ENCODE peak calls at places on chromosome X, in six cellular contexts. E is IMR-90; Z is Daoy; M is MCF 10A; W is LoVo; T is stimulated activated CD4-positive, alpha-beta T cell treated with anti-CD3 and anti-CD28 coated beads, Interleukin-2, amount 100 ng/mL, for 48 hours. Y is an unnamed sample.
A peak's percentile ranks its signal among the peaks of the same experiment; 100 is the strongest.

GRCh38 chrX:11073411-11073810 is 37.7 kb upstream of the HCCS start:
- DNase-seq in E (no peak), Z (no peak), M (no peak), W (no peak), T (no peak), Y (no peak)

GRCh38 chrX:40105791-40106676 is 8.3 kb upstream of the BCOR start:
- DNase-seq in E (no peak), Z (peak; percentile 76), M (peak; percentile 62), W (peak; percentile 47), T (no peak), Y (peak; percentile 85)

GRCh38 chrX:73913580-73913979 is 350.6 kb downstream of the CHIC1 start:
- DNase-seq in E (peak; percentile 43), Z (peak; percentile 52), M (peak; percentile 85), W (peak; percentile 26), T (no peak), Y (no peak)

GRCh38 chrX:107730991-107731766 is 44.4 kb downstream of the TSC22D3 start:
- DNase-seq in E (peak; percentile 8), Z (no peak), M (no peak), W (no peak), T (no peak), Y (no peak)

GRCh38 chrX:41923925-41924693 is 755 bp upstream of the CASK start:
- DNase-seq in E (peak; percentile 26), Z (peak; percentile 37), M (peak; percentile 46), W (peak; percentile 60), T (no peak), Y (no peak)

GRCh38 chrX:100600769-100601168 is 16.0 kb downstream of the TNMD start:
- DNase-seq in E (no peak), Z (no peak), M (no peak), W (no peak), T (no peak), Y (no peak)

GRCh38 chrX:141278306-141278705 is 36.0 kb upstream of the SPANXC start:
- DNase-seq in E (peak; percentile 6), Z (peak; percentile 3), M (peak; percentile 66), W (peak; percentile 0), T (no peak), Y (peak; percentile 69)

GRCh38 chrX:9610774-9611392 is 146.0 kb downstream of the TBL1X start:
- DNase-seq in E (peak; percentile 40), Z (no peak), M (peak; percentile 33), W (no peak), T (no peak), Y (no peak)

GRCh38 chrX:53280703-53281320 is 572 bp downstream of the IQSEC2 start:
- DNase-seq in E (peak; percentile 35), Z (peak; percentile 48), M (peak; percentile 49), W (peak; percentile 3), T (no peak), Y (no peak)

GRCh38 chrX:24117288-24117687 is 32.2 kb upstream of the ZFX start:
- DNase-seq in E (peak; percentile 88), Z (peak; percentile 28), M (peak; percentile 65), W (no peak), T (no peak), Y (no peak)

GRCh38 chrX:29858714-29859113 is 356.6 kb upstream of the MAGEB2 start:
- DNase-seq in E (peak; percentile 69), Z (peak; percentile 8), M (peak; percentile 0), W (no peak), T (no peak), Y (no peak)

GRCh38 chrX:42770566-42770965 is 7.4 kb downstream of the PPP1R2C start:
- DNase-seq in E (no peak), Z (no peak), M (no peak), W (no peak), T (no peak), Y (no peak)

GRCh38 chrX:45003080-45003479 is 130.1 kb downstream of the KDM6A start:
- DNase-seq in E (no peak), Z (no peak), M (no peak), W (no peak), T (no peak), Y (no peak)

GRCh38 chrX:131816551-131817136 is 206.5 kb upstream of the STK26 start:
- DNase-seq in E (peak; percentile 74), Z (no peak), M (peak; percentile 88), W (peak; percentile 61), T (peak; percentile 55), Y (peak; percentile 86)

GRCh38 chrX:49089553-49089952 is 9.9 kb upstream of the WDR45 start:
- DNase-seq in E (no peak), Z (no peak), M (no peak), W (no peak), T (no peak), Y (no peak)

GRCh38 chrX:16462912-16463311 is 187.0 kb upstream of the S100G start:
- DNase-seq in E (peak; percentile 94), Z (no peak), M (no peak), W (no peak), T (no peak), Y (no peak)

GRCh38 chrX:85326234-85327059 is 53.0 kb downstream of the POF1B start:
- DNase-seq in E (no peak), Z (no peak), M (no peak), W (no peak), T (no peak), Y (no peak)

Y was measured in Karpas-422.